ENCODE peak calls at places on chromosomes 12 and 14, in five cellular contexts. One of them, this sample, is unnamed.

GRCh38 chr12:103043531-103044445 is 86.3 kb downstream of the ASCL1 start:
- DNase-seq in lower lobe of right lung: no peak
- DNase-seq in hepatocyte: no peak
- DNase-seq in A549: no peak
- DNase-seq in SK-N-SH: no peak
- DNase-seq in this sample: no peak

GRCh38 chr14:65179918-65180724 is 77.8 kb upstream of the MAX start:
- DNase-seq in SK-N-SH: no peak
- DNase-seq in A549: peak
- DNase-seq in hepatocyte: no peak
- DNase-seq in lower lobe of right lung: no peak
- DNase-seq in this sample: peak

GRCh38 chr12:62692884-62693283 is 226.3 kb downstream of the MON2 start:
- DNase-seq in SK-N-SH: no peak
- DNase-seq in hepatocyte: no peak
- DNase-seq in A549: peak
- DNase-seq in lower lobe of right lung: no peak
- DNase-seq in this sample: no peak

GRCh38 chr12:33752854-33753253 is 269.4 kb upstream of the ALG10 start:
- DNase-seq in hepatocyte: no peak
- DNase-seq in A549: no peak
- DNase-seq in SK-N-SH: no peak
- DNase-seq in lower lobe of right lung: no peak
- DNase-seq in this sample: no peak

GRCh38 chr12:6559500-6559899 is 3.7 kb upstream of the IFFO1 start:
- DNase-seq in SK-N-SH: no peak
- DNase-seq in lower lobe of right lung: no peak
- DNase-seq in A549: no peak
- DNase-seq in hepatocyte: no peak
- DNase-seq in this sample: no peak

GRCh38 chr12:22759769-22760674 is 135.1 kb downstream of the ETNK1 start:
- DNase-seq in A549: no peak
- DNase-seq in hepatocyte: no peak
- DNase-seq in SK-N-SH: no peak
- DNase-seq in lower lobe of right lung: no peak
- DNase-seq in this sample: no peak

GRCh38 chr14:37668646-37669045 is 73.2 kb downstream of the TTC6 start:
- DNase-seq in SK-N-SH: no peak
- DNase-seq in hepatocyte: peak
- DNase-seq in lower lobe of right lung: no peak
- DNase-seq in A549: no peak
- DNase-seq in this sample: no peak

GRCh38 chr12:62854024-62854423 is 80.9 kb downstream of the PPM1H start:
- DNase-seq in hepatocyte: no peak
- DNase-seq in lower lobe of right lung: no peak
- DNase-seq in SK-N-SH: no peak
- DNase-seq in A549: no peak
- DNase-seq in this sample: no peak

GRCh38 chr12:89390802-89391673 is 38.7 kb upstream of the DUSP6 start:
- DNase-seq in SK-N-SH: no peak
- DNase-seq in lower lobe of right lung: no peak
- DNase-seq in hepatocyte: peak
- DNase-seq in A549: peak
- DNase-seq in this sample: no peak

GRCh38 chr14:81211844-81212243 is 8.9 kb downstream of the GTF2A1 start:
- DNase-seq in hepatocyte: peak
- DNase-seq in SK-N-SH: peak
- DNase-seq in A549: peak
- DNase-seq in lower lobe of right lung: no peak
- DNase-seq in this sample: no peak

GRCh38 chr14:55057919-55058318 is 6.5 kb downstream of the MAPK1IP1L start:
- DNase-seq in hepatocyte: no peak
- DNase-seq in A549: no peak
- DNase-seq in lower lobe of right lung: no peak
- DNase-seq in SK-N-SH: no peak
- DNase-seq in this sample: no peak

GRCh38 chr12:102427542-102427923 is 52.8 kb downstream of the IGF1 start:
- DNase-seq in SK-N-SH: no peak
- DNase-seq in A549: no peak
- DNase-seq in lower lobe of right lung: no peak
- DNase-seq in hepatocyte: no peak
- DNase-seq in this sample: no peak

GRCh38 chr14:26163761-26164160 is 434.1 kb downstream of the NOVA1 start:
- DNase-seq in hepatocyte: peak
- DNase-seq in SK-N-SH: no peak
- DNase-seq in A549: peak
- DNase-seq in lower lobe of right lung: no peak
- DNase-seq in this sample: no peak

GRCh38 chr14:28666961-28667360 is 99.6 kb upstream of the FOXG1 start:
- DNase-seq in lower lobe of right lung: no peak
- DNase-seq in hepatocyte: no peak
- DNase-seq in SK-N-SH: no peak
- DNase-seq in A549: no peak
- DNase-seq in this sample: no peak

GRCh38 chr14:26527095-26527494 is 70.7 kb downstream of the NOVA1 start:
- DNase-seq in A549: peak
- DNase-seq in SK-N-SH: no peak
- DNase-seq in lower lobe of right lung: no peak
- DNase-seq in hepatocyte: no peak
- DNase-seq in this sample: no peak

GRCh38 chr12:95634622-95635621 is 83.6 kb upstream of the USP44 start:
- DNase-seq in A549: peak
- DNase-seq in lower lobe of right lung: no peak
- DNase-seq in hepatocyte: peak
- DNase-seq in SK-N-SH: no peak
- DNase-seq in this sample: no peak

GRCh38 chr12:11600199-11600598 is 49.3 kb upstream of the ETV6 start:
- DNase-seq in lower lobe of right lung: no peak
- DNase-seq in A549: no peak
- DNase-seq in hepatocyte: no peak
- DNase-seq in SK-N-SH: no peak
- DNase-seq in this sample: no peak

GRCh38 chr14:56195727-56196126 is 77.5 kb downstream of the PELI2 start:
- DNase-seq in lower lobe of right lung: no peak
- DNase-seq in A549: no peak
- DNase-seq in hepatocyte: no peak
- DNase-seq in SK-N-SH: no peak
- DNase-seq in this sample: peak

GRCh38 chr12:69739287-69740191 is 879 bp downstream of the RAB3IP start:
- DNase-seq in hepatocyte: peak
- DNase-seq in SK-N-SH: peak
- DNase-seq in A549: peak
- DNase-seq in lower lobe of right lung: peak
- DNase-seq in this sample: no peak

GRCh38 chr12:127416796-127417195 is 850.2 kb upstream of the TMEM132C start:
- DNase-seq in lower lobe of right lung: no peak
- DNase-seq in hepatocyte: no peak
- DNase-seq in SK-N-SH: no peak
- DNase-seq in A549: no peak
- DNase-seq in this sample: no peak

GRCh38 chr12:112992541-112993398 is 14.5 kb downstream of the OAS2 start:
- DNase-seq in hepatocyte: peak
- DNase-seq in A549: peak
- DNase-seq in lower lobe of right lung: peak
- DNase-seq in SK-N-SH: peak
- DNase-seq in this sample: peak

GRCh38 chr12:34396006-34396860 is 373.9 kb downstream of the ALG10 start:
- DNase-seq in A549: no peak
- DNase-seq in SK-N-SH: peak
- DNase-seq in lower lobe of right lung: peak
- DNase-seq in hepatocyte: no peak
- DNase-seq in this sample: no peak

GRCh38 chr12:89770391-89770790 is 61.8 kb upstream of the ATP2B1 start:
- DNase-seq in A549: no peak
- DNase-seq in SK-N-SH: no peak
- DNase-seq in hepatocyte: no peak
- DNase-seq in lower lobe of right lung: no peak
- DNase-seq in this sample: no peak

GRCh38 chr14:102318781-102319276 is 717 bp upstream of the ZNF839 start:
- DNase-seq in hepatocyte: no peak
- DNase-seq in SK-N-SH: no peak
- DNase-seq in A549: no peak
- DNase-seq in lower lobe of right lung: no peak
- DNase-seq in this sample: no peak

DNA sequence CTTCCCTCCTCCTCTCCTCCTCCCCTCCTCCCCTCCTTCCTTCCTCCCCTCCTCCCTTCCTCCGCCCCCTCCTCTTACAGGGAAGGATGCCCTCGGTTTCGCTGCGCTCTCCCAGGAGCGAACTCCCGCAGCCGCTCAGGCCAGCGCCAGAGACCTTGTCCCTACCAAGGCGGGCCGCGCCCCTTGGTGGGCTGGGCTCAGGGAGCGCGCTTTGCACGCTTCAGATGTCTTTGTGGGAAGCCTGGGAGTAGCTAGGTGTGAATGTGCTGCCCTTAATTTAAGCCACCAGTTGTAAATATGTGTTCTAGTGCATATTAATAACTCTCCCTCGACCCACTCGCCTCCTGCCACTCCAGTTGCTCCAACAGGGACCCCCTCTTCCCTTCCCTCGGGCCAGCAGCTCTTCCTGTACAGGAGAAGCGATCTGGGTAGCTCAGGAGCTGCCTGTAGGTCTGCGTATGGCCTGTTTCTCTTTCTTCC is 13.4 kb upstream of the MAP3K9 start:
- DNase-seq in lower lobe of right lung: peak
- DNase-seq in A549: peak
- DNase-seq in SK-N-SH: peak
- DNase-seq in hepatocyte: peak
- DNase-seq in this sample: no peak
- H3K4me3 ChIP-seq in lower lobe of right lung: peak
- H3K4me3 ChIP-seq in A549: peak
- H3K4me3 ChIP-seq in SK-N-SH: peak
- H3K4me3 ChIP-seq in hepatocyte: peak
- H3K4me3 ChIP-seq in this sample: peak

GRCh38 chr14:106844608-106845285 is 1318.4 kb downstream of the TMEM121 start:
- DNase-seq in SK-N-SH: peak
- DNase-seq in A549: peak
- DNase-seq in lower lobe of right lung: peak
- DNase-seq in hepatocyte: no peak
- DNase-seq in this sample: no peak
- TF ChIP-seq CTCF in SK-N-SH: no peak
- TF ChIP-seq CTCF in A549: no peak
- TF ChIP-seq CTCF in lower lobe of right lung: no peak
- TF ChIP-seq CTCF in hepatocyte: no peak
- TF ChIP-seq CTCF in this sample: no peak

GRCh38 chr12:84912191-84913142 is at the start of gene SLC6A15:
- DNase-seq in lower lobe of right lung: peak
- DNase-seq in hepatocyte: peak
- DNase-seq in SK-N-SH: peak
- DNase-seq in A549: peak
- DNase-seq in this sample: peak
- H3K4me3 ChIP-seq in lower lobe of right lung: peak
- H3K4me3 ChIP-seq in hepatocyte: peak
- H3K4me3 ChIP-seq in SK-N-SH: peak
- H3K4me3 ChIP-seq in A549: peak
- H3K4me3 ChIP-seq in this sample: peak

GRCh38 chr12:51812871-51813270 is 35.6 kb downstream of the FIGNL2 start:
- DNase-seq in lower lobe of right lung: no peak
- DNase-seq in SK-N-SH: no peak
- DNase-seq in hepatocyte: no peak
- DNase-seq in A549: no peak
- DNase-seq in this sample: no peak

GRCh38 chr12:51813931-51814310 is 34.6 kb downstream of the FIGNL2 start:
- DNase-seq in lower lobe of right lung: no peak
- DNase-seq in SK-N-SH: no peak
- DNase-seq in A549: no peak
- DNase-seq in hepatocyte: no peak
- DNase-seq in this sample: no peak

GRCh38 chr12:51815571-51815970 is 32.9 kb downstream of the FIGNL2 start:
- DNase-seq in lower lobe of right lung: no peak
- DNase-seq in SK-N-SH: no peak
- DNase-seq in A549: no peak
- DNase-seq in hepatocyte: no peak
- DNase-seq in this sample: no peak

GRCh38 chr12:51817027-51817953 is 31.2 kb downstream of the FIGNL2 start:
- DNase-seq in SK-N-SH: no peak
- DNase-seq in A549: no peak
- DNase-seq in hepatocyte: peak
- DNase-seq in lower lobe of right lung: no peak
- DNase-seq in this sample: no peak

DNA sequence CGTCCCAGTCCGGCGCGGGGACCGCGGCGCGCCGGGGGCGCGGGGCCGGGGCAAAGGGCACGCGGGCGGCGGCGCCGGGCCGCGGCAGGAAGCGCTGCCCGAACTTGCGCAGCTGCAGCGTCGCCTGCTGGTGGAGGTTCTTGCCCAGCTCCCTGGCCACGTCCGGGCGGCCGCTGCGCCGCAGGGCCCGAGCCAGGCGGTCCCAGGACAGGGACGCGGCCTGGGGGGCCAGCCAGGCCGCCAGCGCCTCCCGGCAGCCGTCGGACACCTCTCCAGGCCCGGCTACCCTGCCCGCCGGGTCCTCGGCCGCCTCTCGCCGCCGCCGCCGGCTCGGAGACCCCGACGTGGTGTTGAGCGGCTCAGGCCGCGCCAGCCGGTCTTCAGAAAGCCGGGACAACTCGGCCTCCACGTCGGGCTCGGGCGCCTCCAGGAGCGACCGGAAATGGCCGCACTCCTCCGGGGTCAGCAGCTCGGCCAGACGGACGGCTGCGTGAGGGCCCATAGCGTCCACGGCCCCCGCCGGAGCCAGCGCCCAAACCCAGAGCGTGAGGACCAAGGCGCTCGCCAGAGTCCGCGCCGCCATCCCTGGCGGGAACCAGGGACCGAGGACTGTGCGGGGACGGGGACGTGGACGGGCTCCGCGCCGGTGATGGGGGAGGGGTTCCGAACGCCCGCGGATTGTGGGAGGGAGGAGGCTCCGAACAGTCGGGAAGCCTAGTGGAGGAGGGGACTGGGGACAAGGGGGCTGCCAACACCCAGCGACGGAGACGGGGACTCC is 34.0 kb downstream of the FIGNL2 start:
- DNase-seq in lower lobe of right lung: peak
- DNase-seq in A549: peak
- DNase-seq in SK-N-SH: peak
- DNase-seq in hepatocyte: peak
- DNase-seq in this sample: peak
- TF ChIP-seq CTCF in lower lobe of right lung: peak
- TF ChIP-seq CTCF in A549: peak
- TF ChIP-seq CTCF in SK-N-SH: peak
- TF ChIP-seq CTCF in hepatocyte: peak
- TF ChIP-seq CTCF in this sample: peak

DNA sequence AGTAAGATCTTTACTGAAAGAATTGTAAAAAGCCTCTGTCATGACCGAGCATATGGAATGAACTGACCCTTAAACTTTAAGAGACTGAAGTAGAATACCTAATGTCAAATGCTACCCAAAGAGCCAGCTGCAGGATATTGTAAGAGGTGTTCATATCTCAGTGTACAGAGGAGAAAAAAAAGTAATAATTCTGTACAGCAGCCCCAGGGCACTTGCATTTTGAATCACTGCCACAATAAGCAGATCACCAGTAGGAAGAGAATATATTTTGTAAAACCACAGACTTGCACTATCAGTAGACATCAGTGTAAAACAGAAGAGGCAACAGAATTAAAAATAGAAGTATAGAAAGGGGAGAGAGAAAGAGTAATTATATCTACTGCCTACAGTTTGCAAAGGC is 162.6 kb downstream of the PPFIA2 start:
- DNase-seq in lower lobe of right lung: no peak
- DNase-seq in hepatocyte: no peak
- DNase-seq in SK-N-SH: no peak
- DNase-seq in A549: no peak
- DNase-seq in this sample: no peak
- H3K4me3 ChIP-seq in lower lobe of right lung: no peak
- H3K4me3 ChIP-seq in hepatocyte: no peak
- H3K4me3 ChIP-seq in SK-N-SH: no peak
- H3K4me3 ChIP-seq in A549: no peak
- H3K4me3 ChIP-seq in this sample: no peak